ENCODE peak calls at places on chromosome 7, in eight cellular contexts. V is cardiac fibroblast, P is ovary, U is GM12865, Q is A673, E is fibroblast of pulmonary artery, J is hepatocyte, R is transverse colon. W is an unnamed sample.

GRCh38 chr7:47720141-47720906 is 138.4 kb upstream of the TNS3 start:
- DNase-seq in P (peak), J (no peak), R (peak), U (peak), V (peak), Q (no peak), E (peak), W (peak)

GRCh38 chr7:27167916-27168264 is 2.6 kb upstream of the HOXA9 start:
- DNase-seq in P (no peak), R (no peak), V (no peak), E (no peak), Q (no peak), J (no peak), U (no peak), W (no peak)

GRCh38 chr7:12638851-12639467 is 48.5 kb upstream of the ARL4A start:
- DNase-seq in U (peak), Q (peak), E (peak), V (peak), R (no peak), P (no peak), J (peak), W (peak)

GRCh38 chr7:12833829-12834228 is 146.4 kb downstream of the ARL4A start:
- DNase-seq in E (no peak), J (no peak), P (no peak), U (no peak), R (no peak), Q (no peak), V (no peak), W (no peak)

GRCh38 chr7:152756126-152756525 is 3.4 kb upstream of the ACTR3B start:
- DNase-seq in P (no peak), R (no peak), V (no peak), U (no peak), E (no peak), J (no peak), Q (no peak), W (no peak)

GRCh38 chr7:28155019-28155660 is 25.5 kb downstream of the JAZF1 start:
- DNase-seq in U (peak), J (no peak), P (no peak), V (peak), E (no peak), R (no peak), Q (no peak), W (no peak)

GRCh38 chr7:135181929-135182678 is 11.6 kb upstream of the CYREN start:
- DNase-seq in E (no peak), R (no peak), U (no peak), P (no peak), V (no peak), Q (no peak), J (no peak), W (no peak)

GRCh38 chr7:2477447-2478386 is 1.5 kb upstream of the GRIFIN start:
- DNase-seq in U (peak), Q (peak), P (no peak), J (peak), V (peak), E (peak), R (peak), W (peak)

GRCh38 chr7:159143780-159144755 is 599 bp downstream of the VIPR2 start:
- DNase-seq in P (peak), U (no peak), J (peak), R (no peak), E (no peak), V (peak), Q (no peak), W (peak)

GRCh38 chr7:22123139-22123538 is 177.4 kb upstream of the CDCA7L start:
- DNase-seq in P (no peak), U (no peak), E (peak), R (no peak), Q (no peak), V (no peak), J (peak), W (no peak)

GRCh38 chr7:90951229-90951628 is 313.0 kb upstream of the FZD1 start:
- DNase-seq in P (no peak), Q (no peak), V (no peak), E (no peak), U (no peak), R (no peak), J (no peak), W (no peak)

GRCh38 chr7:1087952-1088920 is at the start of gene GPER1:
- DNase-seq in J (peak), P (peak), V (peak), U (no peak), E (peak), Q (no peak), R (peak), W (peak)

GRCh38 chr7:24102988-24103387 is 181.0 kb upstream of the NPY start:
- DNase-seq in Q (no peak), J (no peak), U (no peak), E (no peak), V (no peak), R (no peak), P (no peak), W (no peak)

GRCh38 chr7:50954716-50955115 is 172.0 kb upstream of the GRB10 start:
- DNase-seq in J (no peak), V (peak), Q (no peak), R (no peak), U (no peak), P (no peak), E (peak), W (no peak)

GRCh38 chr7:100691676-100692577 is 2.1 kb downstream of the GIGYF1 start:
- DNase-seq in U (peak), E (peak), P (peak), R (peak), Q (peak), V (peak), J (peak), W (peak)

GRCh38 chr7:102061981-102062390 is 224.7 kb upstream of the SH2B2 start:
- DNase-seq in U (peak), P (peak), J (peak), R (no peak), E (no peak), V (no peak), Q (no peak), W (no peak)

GRCh38 chr7:105594034-105594433 is 12.7 kb upstream of the EFCAB10 start:
- DNase-seq in P (no peak), U (peak), J (no peak), Q (peak), V (no peak), R (no peak), E (no peak), W (no peak)
- TF ChIP-seq CTCF in P (no peak), U (no peak), J (no peak), Q (peak), V (no peak), R (no peak), E (no peak), W (no peak)

DNA sequence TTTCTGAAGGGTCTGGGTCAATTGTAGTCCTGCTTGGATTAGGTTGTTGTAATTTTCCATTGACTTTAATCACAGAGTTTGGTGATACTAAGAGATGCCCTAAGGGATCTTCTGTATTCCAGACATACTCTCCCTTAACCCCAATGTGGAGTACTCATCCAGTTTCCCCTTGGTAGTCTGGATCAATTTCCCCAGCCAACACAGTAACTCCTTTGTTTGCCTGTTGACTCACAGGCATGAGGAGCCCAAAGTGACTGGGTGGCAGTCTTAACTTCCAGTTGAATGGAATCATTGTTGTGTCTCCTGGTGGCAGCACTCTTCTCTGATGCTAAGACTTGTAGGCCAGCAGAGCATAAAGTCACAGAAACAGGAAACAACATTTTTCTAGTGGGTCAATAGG is 41.5 kb upstream of the PIK3CG start:
- DNase-seq in Q (no peak), V (no peak), E (no peak), U (no peak), R (no peak), J (no peak), P (no peak), W (no peak)
- H3K4me3 ChIP-seq in Q (no peak), V (no peak), E (no peak), U (no peak), R (no peak), J (no peak), P (no peak), W (no peak)

GRCh38 chr7:128697301-128697905 is 25.3 kb downstream of the GARIN1A start:
- DNase-seq in Q (peak), U (peak), E (peak), P (peak), V (peak), J (peak), R (peak), W (peak)
- TF ChIP-seq CTCF in Q (peak), U (peak), E (peak), P (no peak), V (peak), J (peak), R (no peak), W (peak)

DNA sequence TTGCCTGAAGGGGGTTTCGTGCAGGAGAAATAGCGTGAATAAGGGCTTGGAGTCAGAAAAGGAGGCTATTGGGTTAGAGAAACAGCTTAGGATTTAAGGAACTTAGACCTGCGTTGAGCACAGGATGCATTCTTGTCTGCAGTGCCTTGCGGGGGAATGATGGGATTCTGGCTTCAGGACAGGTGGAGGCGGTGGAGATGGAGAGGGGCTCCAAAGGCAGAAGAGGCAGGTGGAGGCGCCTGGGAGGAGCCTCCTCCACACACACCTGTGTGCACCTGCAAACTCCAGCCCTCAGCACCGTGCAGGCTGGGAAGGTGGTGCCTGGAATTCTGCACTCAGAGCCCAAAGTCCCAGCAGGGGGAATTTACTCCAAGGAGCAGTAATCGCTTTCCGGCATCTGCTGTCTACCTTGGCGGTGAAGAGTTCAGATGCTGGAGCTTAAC is 1.8 kb downstream of the CLIP2 start:
- DNase-seq in U (no peak), P (no peak), R (peak), J (no peak), V (no peak), E (no peak), Q (no peak), W (no peak)
- H3K4me3 ChIP-seq in U (peak), P (no peak), R (no peak), J (peak), V (peak), E (peak), Q (peak), W (peak)

GRCh38 chr7:43234968-43235367 is 122.5 kb downstream of the HECW1 start:
- DNase-seq in U (no peak), P (no peak), Q (no peak), V (no peak), R (no peak), E (no peak), J (no peak), W (no peak)

GRCh38 chr7:43234073-43234472 is 121.6 kb downstream of the HECW1 start:
- DNase-seq in J (no peak), Q (no peak), V (no peak), P (no peak), R (no peak), E (no peak), U (no peak), W (no peak)

GRCh38 chr7:43232376-43232775 is 119.9 kb downstream of the HECW1 start:
- DNase-seq in E (no peak), J (no peak), U (no peak), R (no peak), Q (no peak), P (no peak), V (no peak), W (no peak)
- TF ChIP-seq CTCF in E (no peak), J (no peak), U (no peak), R (no peak), Q (no peak), P (no peak), V (no peak), W (no peak)